ENCODE peak calls at places on chromosome 13, in seven cellular contexts. E, P, T, C, J, N and Y are unnamed samples.
A peak's percentile ranks its signal among the peaks of the same experiment; 100 is the strongest.

GRCh38 chr13:41502021-41502420 is 44.7 kb downstream of the RGCC start:
- DNase-seq in E (no peak), P (no peak), T (no peak), C (no peak), J (no peak), N (no peak), Y (no peak)

GRCh38 chr13:70568571-70568970 is 460.3 kb upstream of the KLHL1 start:
- DNase-seq in E (peak; percentile 1), P (no peak), T (no peak), C (no peak), J (peak; percentile 39), N (no peak), Y (peak; percentile 64)

GRCh38 chr13:36051082-36051481 is 80.1 kb downstream of the DCLK1 start:
- DNase-seq in E (no peak), P (no peak), T (no peak), C (no peak), J (no peak), N (no peak), Y (no peak)

GRCh38 chr13:110445183-110445582 is 116.3 kb downstream of the RAB20 start:
- DNase-seq in E (peak; percentile 44), P (no peak), T (no peak), C (no peak), J (no peak), N (no peak), Y (no peak)

GRCh38 chr13:26025196-26025595 is 26.6 kb downstream of the SHISA2 start:
- DNase-seq in E (no peak), P (no peak), T (no peak), C (no peak), J (no peak), N (no peak), Y (no peak)

GRCh38 chr13:22091971-22092300 is 421.1 kb downstream of the FGF9 start:
- DNase-seq in E (no peak), P (no peak), T (no peak), C (no peak), J (no peak), N (no peak), Y (no peak)

GRCh38 chr13:106350208-106350607 is 185.3 kb downstream of the EFNB2 start:
- DNase-seq in E (no peak), P (no peak), T (no peak), C (no peak), J (no peak), N (no peak), Y (no peak)

GRCh38 chr13:32791545-32792172 is 205.4 kb downstream of the PDS5B start:
- DNase-seq in E (peak; percentile 29), P (no peak), T (no peak), C (no peak), J (no peak), N (no peak), Y (no peak)

GRCh38 chr13:100625447-100625846 is 36.9 kb upstream of the GGACT start:
- DNase-seq in E (no peak), P (no peak), T (no peak), C (no peak), J (no peak), N (no peak), Y (no peak)

GRCh38 chr13:20843177-20843576 is 59.4 kb downstream of the XPO4 start:
- DNase-seq in E (no peak), P (no peak), T (no peak), C (peak; percentile 74), J (no peak), N (no peak), Y (no peak)

GRCh38 chr13:50030315-50030714 is 15.1 kb downstream of the KCNRG start:
- DNase-seq in E (no peak), P (no peak), T (no peak), C (no peak), J (no peak), N (no peak), Y (no peak)

GRCh38 chr13:106061781-106062180 is 473.7 kb downstream of the EFNB2 start:
- DNase-seq in E (no peak), P (no peak), T (no peak), C (no peak), J (no peak), N (no peak), Y (no peak)

GRCh38 chr13:48647625-48648024 is 6.1 kb upstream of the CYSLTR2 start:
- DNase-seq in E (no peak), P (no peak), T (no peak), C (no peak), J (no peak), N (no peak), Y (no peak)

GRCh38 chr13:53276265-53276664 is 247.7 kb downstream of the OLFM4 start:
- DNase-seq in E (no peak), P (no peak), T (no peak), C (no peak), J (no peak), N (no peak), Y (no peak)

GRCh38 chr13:71865858-71866172 is 1.2 kb downstream of the DACH1 start:
- DNase-seq in E (no peak), P (no peak), T (no peak), C (peak; percentile 15), J (peak; percentile 24), N (peak; percentile 55), Y (no peak)

GRCh38 chr13:22569830-22570229 is 610.9 kb upstream of the SGCG start:
- DNase-seq in E (no peak), P (no peak), T (no peak), C (no peak), J (no peak), N (no peak), Y (no peak)

GRCh38 chr13:39603424-39603947 is 493 bp upstream of the LHFPL6 start:
- DNase-seq in E (no peak), P (no peak), T (no peak), C (peak; percentile 16), J (peak; percentile 20), N (no peak), Y (no peak)

GRCh38 chr13:75372923-75373841 is 108.8 kb downstream of the TBC1D4 start:
- DNase-seq in E (no peak), P (no peak), T (no peak), C (no peak), J (no peak), N (no peak), Y (no peak)